ENCODE peak calls at places on chromosomes 7 and 10, in seven cellular contexts. X is NCI-H1417; U is neuronal stem cell; H is T-cell; C is NCI-H2081; J is effector memory CD8-positive, alpha-beta T cell; P is T-helper 2 cell treated with Interferon-gamma antibody and Interleukin-4, amounts not matched to agents 5 μg/mL and 100 μg/mL, for 36 hours. A is an unnamed sample.

GRCh38 chr7:73851410-73852338 is 9.3 kb upstream of the TMEM270 start:
- DNase-seq in X (no peak), U (no peak), H (no peak), C (no peak), J (no peak), P (peak), A (peak)

GRCh38 chr10:72808001-72808400 is 85.5 kb upstream of the OIT3 start:
- DNase-seq in X (no peak), U (no peak), H (no peak), C (peak), J (no peak), P (no peak), A (no peak)

GRCh38 chr10:97454330-97455036 is 8.5 kb downstream of the ZDHHC16 start:
- DNase-seq in X (no peak), U (no peak), H (no peak), C (no peak), J (no peak), P (no peak), A (no peak)

GRCh38 chr10:48813825-48814224 is 125.8 kb downstream of the LRRC18 start:
- DNase-seq in X (no peak), U (no peak), H (no peak), C (no peak), J (no peak), P (no peak), A (no peak)

GRCh38 chr10:18516851-18517250 is 134.5 kb downstream of the NSUN6 start:
- DNase-seq in X (no peak), U (no peak), H (no peak), C (no peak), J (no peak), P (no peak), A (no peak)

GRCh38 chr7:131556055-131556911 is at the start of gene PODXL:
- DNase-seq in X (peak), U (peak), H (no peak), C (peak), J (peak), P (peak), A (peak)

GRCh38 chr10:79047875-79048638 is 20.7 kb upstream of the ZMIZ1 start:
- DNase-seq in X (no peak), U (no peak), H (peak), C (no peak), J (peak), P (peak), A (peak)

GRCh38 chr10:23694446-23694920 is 255.6 kb downstream of the OTUD1 start:
- DNase-seq in X (peak), U (peak), H (no peak), C (no peak), J (no peak), P (no peak), A (peak)

GRCh38 chr10:70399177-70399576 is 4.8 kb upstream of the EIF4EBP2 start:
- DNase-seq in X (no peak), U (no peak), H (no peak), C (no peak), J (no peak), P (no peak), A (no peak)

A was measured in kidney.